ENCODE peak calls at places on chromosomes 11 and 22, in four cellular contexts. B is SK-N-SH, N is left ventricle myocardium inferior, W is K562. M is an unnamed sample.
A peak's percentile ranks its signal among the peaks of the same experiment; 100 is the strongest.

GRCh38 chr11:59106363-59107336 is at the start of gene FAM111B:
- DNase-seq in B (peak; percentile 86), N (peak; percentile 82), W (peak; percentile 8), M (peak; percentile 86)

GRCh38 chr11:35464308-35464707 is 45.0 kb upstream of the SLC1A2 start:
- DNase-seq in N (no peak), W (no peak), B (peak; percentile 15), M (no peak)

GRCh38 chr11:71241721-71242259 is 10.6 kb downstream of the SHANK2 start:
- DNase-seq in W (no peak), B (no peak), N (no peak), M (no peak)

GRCh38 chr22:19806213-19807160 is 45.9 kb downstream of the TBX1 start:
- DNase-seq in N (peak; percentile 12), W (peak; percentile 100), B (peak; percentile 30), M (no peak)

GRCh38 chr11:32829680-32830412 is at the start of gene PRRG4:
- DNase-seq in B (peak; percentile 49), W (no peak), N (peak; percentile 55), M (no peak)

GRCh38 chr11:24723231-24723630 is 226.4 kb downstream of the LUZP2 start:
- DNase-seq in N (no peak), W (no peak), B (no peak), M (no peak)

GRCh38 chr11:6693342-6694228 is 10.4 kb upstream of the MRPL17 start:
- DNase-seq in B (no peak), N (no peak), W (no peak), M (peak; percentile 33)

GRCh38 chr11:102878595-102878994 is 3.8 kb upstream of the MMP12 start:
- DNase-seq in N (no peak), B (no peak), W (no peak), M (no peak)

GRCh38 chr11:69930081-69931059 is 111.2 kb upstream of the FGF3 start:
- DNase-seq in B (no peak), W (no peak), N (no peak), M (no peak)

GRCh38 chr11:107587306-107587979 is 3.5 kb upstream of the ELMOD1 start:
- DNase-seq in B (no peak), W (no peak), N (no peak), M (peak; percentile 81)

GRCh38 chr11:102347526-102348331 is 715 bp downstream of the BIRC2 start:
- DNase-seq in B (peak; percentile 27), W (peak; percentile 16), N (no peak), M (peak; percentile 41)

GRCh38 chr11:118928870-118929495 is 3.3 kb upstream of the BCL9L start:
- DNase-seq in W (peak; percentile 59), N (peak; percentile 69), B (peak; percentile 80), M (peak; percentile 71)

GRCh38 chr11:84289381-84289906 is 1003.3 kb upstream of the CCDC90B start:
- DNase-seq in N (no peak), W (no peak), B (no peak), M (no peak)

GRCh38 chr22:37529652-37530345 is 10.6 kb upstream of the CARD10 start:
- DNase-seq in B (peak; percentile 20), N (no peak), W (no peak), M (no peak)

GRCh38 chr11:35579557-35580396 is 38.5 kb upstream of the FJX1 start:
- DNase-seq in N (no peak), W (peak; percentile 14), B (no peak), M (peak; percentile 56)

GRCh38 chr11:73939096-73939495 is 11.7 kb upstream of the DNAJB13 start:
- DNase-seq in W (no peak), B (no peak), N (no peak), M (no peak)

GRCh38 chr11:1938343-1939005 is 8.7 kb upstream of the MRPL23 start:
- DNase-seq in N (peak; percentile 14), W (no peak), B (peak; percentile 42), M (no peak)

GRCh38 chr22:42408276-42408675 is 23.9 kb downstream of the NFAM1 start:
- DNase-seq in N (no peak), B (no peak), W (no peak), M (no peak)

GRCh38 chr11:121615506-121615905 is 162.7 kb upstream of the SORL1-AS1 start:
- DNase-seq in N (no peak), W (no peak), B (no peak), M (no peak)

GRCh38 chr11:441043-441417 is 781 bp downstream of the ANO9 start:
- DNase-seq in B (peak; percentile 37), N (no peak), W (no peak), M (no peak)

GRCh38 chr11:93477684-93478234 is 65.4 kb downstream of the SMCO4 start:
- DNase-seq in N (no peak), W (no peak), B (no peak), M (peak; percentile 50)

GRCh38 chr22:25027959-25028840 is 75.7 kb downstream of the KIAA1671 start:
- DNase-seq in W (peak; percentile 45), B (peak; percentile 66), N (peak; percentile 29), M (no peak)

GRCh38 chr11:26199341-26199740 is 132.6 kb upstream of the ANO3 start:
- DNase-seq in B (no peak), W (no peak), N (no peak), M (no peak)

GRCh38 chr11:13278620-13279486 is 1.3 kb downstream of the BMAL1 start:
- DNase-seq in N (peak; percentile 18), B (peak; percentile 59), W (no peak), M (no peak)

GRCh38 chr11:62393735-62394134 is 25.1 kb upstream of the SCGB1A1 start:
- DNase-seq in B (no peak), W (no peak), N (no peak), M (no peak)

GRCh38 chr11:127182586-127183203 is 182.1 kb upstream of the KIRREL3 start:
- DNase-seq in B (peak; percentile 41), W (no peak), N (no peak), M (peak; percentile 66)

GRCh38 chr11:97345031-97345430 is 955.2 kb downstream of the JRKL start:
- DNase-seq in N (no peak), W (no peak), B (no peak), M (no peak)

GRCh38 chr11:121841487-121842167 is 274.4 kb downstream of the BLID start:
- DNase-seq in B (no peak), W (no peak), N (no peak), M (peak; percentile 79)

GRCh38 chr11:66279092-66279797 is 1.3 kb downstream of the CNIH2 start:
- DNase-seq in B (peak; percentile 48), N (no peak), W (no peak), M (no peak)

GRCh38 chr11:76604081-76604601 is 66.4 kb downstream of the LRRC32 start:
- DNase-seq in B (peak; percentile 30), W (no peak), N (no peak), M (peak; percentile 74)

GRCh38 chr11:13449522-13449921 is 13.5 kb downstream of the BTBD10 start:
- DNase-seq in W (no peak), B (no peak), N (no peak), M (no peak)

GRCh38 chr11:1196516-1197391 is 26.1 kb upstream of the MUC5B start:
- DNase-seq in B (peak; percentile 15), W (no peak), N (peak; percentile 11), M (no peak)

GRCh38 chr11:124867700-124868099 is 2.5 kb downstream of the ROBO3 start:
- DNase-seq in W (peak; percentile 50), N (no peak), B (peak; percentile 87), M (no peak)

GRCh38 chr11:119339581-119340334 is 925 bp downstream of the C1QTNF5 start:
- DNase-seq in B (peak; percentile 95), N (peak; percentile 81), W (peak; percentile 92), M (no peak)

DNA sequence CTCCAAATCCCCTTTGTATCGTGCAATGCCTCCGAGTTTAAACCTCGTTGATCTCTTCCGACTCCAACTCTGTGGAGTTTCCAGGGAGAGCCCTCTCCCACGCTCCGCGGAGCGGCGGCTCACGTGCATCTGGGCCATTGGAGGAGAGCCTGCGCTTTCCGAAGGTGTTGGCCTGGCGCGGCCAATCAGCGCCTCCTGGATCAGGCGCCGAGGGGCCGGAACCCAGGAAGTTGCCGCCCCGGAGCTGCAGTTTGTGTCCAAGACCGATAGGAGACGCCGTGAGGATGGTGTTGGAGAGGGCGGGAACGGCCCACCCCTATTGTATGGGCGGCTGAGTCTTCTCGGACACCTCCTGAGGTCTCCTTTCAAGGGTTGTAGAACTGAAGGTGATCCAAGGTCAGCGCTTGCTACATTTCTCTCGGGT is 1.6 kb downstream of the ADAMTS15 start:
- DNase-seq in B (peak; percentile 65), N (peak; percentile 91), W (peak; percentile 42), M (peak; percentile 63)
- H3K4me1 ChIP-seq in B (peaks cover 8% of the 10 kb centered on the region), N (peaks cover 72% of the 10 kb centered on the region), W (peaks cover 7% of the 10 kb centered on the region), M (peaks cover 5% of the 10 kb centered on the region)

DNA sequence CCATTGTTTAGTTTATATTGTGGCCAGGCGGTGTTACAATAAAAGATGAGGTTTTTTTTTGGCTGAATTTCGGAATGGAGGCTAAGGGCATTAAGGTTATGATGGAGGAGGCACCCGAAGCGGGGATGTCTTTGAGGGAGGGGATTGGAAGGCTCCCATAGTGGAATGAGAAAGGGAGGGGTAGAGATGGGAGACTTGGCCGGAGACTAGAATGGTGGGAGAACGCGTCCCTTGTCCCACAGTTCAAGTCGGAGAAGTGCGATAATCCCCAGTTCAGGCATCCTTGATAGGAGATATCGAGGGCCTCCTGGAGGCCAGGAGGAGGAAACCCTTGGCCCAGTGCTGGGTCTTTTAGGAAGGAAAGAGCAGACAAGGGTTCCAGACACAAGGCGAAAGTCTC is 21.6 kb downstream of the ZNF195 start:
- DNase-seq in B (no peak), W (no peak), N (no peak), M (no peak)
- H3K9me3 ChIP-seq in B (peaks cover 29% of the 10 kb centered on the region), W (peaks cover 39% of the 10 kb centered on the region), N (peaks cover 100% of the 10 kb centered on the region), M (peaks cover 39% of the 10 kb centered on the region)

GRCh38 chr11:117856892-117857291 is 19.6 kb downstream of the FXYD6 start:
- DNase-seq in N (no peak), W (no peak), B (no peak), M (no peak)

GRCh38 chr11:117857734-117858369 is 18.6 kb downstream of the FXYD6 start:
- DNase-seq in N (no peak), W (no peak), B (no peak), M (no peak)

GRCh38 chr11:117860139-117860538 is 16.3 kb downstream of the FXYD6 start:
- DNase-seq in N (no peak), B (no peak), W (no peak), M (no peak)

GRCh38 chr11:117859713-117860112 is 16.7 kb downstream of the FXYD6 start:
- DNase-seq in N (no peak), B (no peak), W (no peak), M (no peak)

DNA sequence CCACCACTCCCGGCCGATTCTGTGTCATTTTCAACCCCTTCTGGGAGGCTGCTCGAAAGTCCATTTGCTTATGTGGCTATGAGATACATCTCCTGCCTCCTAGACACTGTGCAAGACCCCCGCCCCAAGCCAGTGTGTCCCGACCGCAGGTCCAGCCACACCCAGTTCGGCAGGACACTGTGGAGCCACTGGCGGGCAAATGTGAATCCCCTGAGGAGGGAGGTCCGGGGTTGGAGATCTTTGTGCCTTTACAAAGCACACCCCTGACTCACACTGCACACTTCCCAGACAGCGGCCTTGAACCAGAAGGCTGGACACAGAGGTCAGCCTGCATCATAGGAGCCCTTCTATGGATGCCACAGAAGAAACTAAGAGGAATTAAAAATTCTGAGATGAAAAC is 17.4 kb downstream of the FXYD6 start:
- DNase-seq in N (no peak), W (no peak), B (no peak), M (no peak)
- H3K27ac ChIP-seq in N (peak overlapping the region; percentile 89), W (no peak overlapping the region), B (no peak overlapping the region), M (no peak overlapping the region)

GRCh38 chr11:67352546-67353316 is 615 bp downstream of the POLD4 start:
- DNase-seq in B (no peak), N (peak; percentile 42), W (no peak), M (no peak)
- H3K4me1 ChIP-seq in B (peaks cover 49% of the 10 kb centered on the region), N (peaks cover 83% of the 10 kb centered on the region), W (peaks cover 70% of the 10 kb centered on the region), M (peaks cover 38% of the 10 kb centered on the region)

M was measured in SJCRH30.